ENCODE peak calls at places on chromosomes 7 and 10, in five cellular contexts. J, Z, A, C and B are unnamed samples.
A peak's percentile ranks its signal among the peaks of the same experiment; 100 is the strongest.

GRCh38 chr7:47087866-47088265 is 494.0 kb downstream of the TNS3 start:
- DNase-seq in J (no peak), Z (no peak), A (no peak), C (no peak), B (peak; percentile 57)

GRCh38 chr7:47347346-47347745 is 234.6 kb downstream of the TNS3 start:
- DNase-seq in J (no peak), Z (no peak), A (no peak), C (no peak), B (no peak)

GRCh38 chr10:52965938-52966401 is 193.4 kb upstream of the MBL2 start:
- DNase-seq in J (no peak), Z (no peak), A (no peak), C (peak; percentile 64), B (no peak)

GRCh38 chr7:32892521-32893224 is 1.1 kb upstream of the KBTBD2 start:
- DNase-seq in J (peak; percentile 65), Z (peak; percentile 16), A (peak; percentile 67), C (peak; percentile 69), B (peak; percentile 84)

GRCh38 chr7:2257651-2258050 is 15.6 kb downstream of the NUDT1 start:
- DNase-seq in J (no peak), Z (no peak), A (no peak), C (no peak), B (no peak)

GRCh38 chr7:135253851-135254815 is 20.5 kb downstream of the STRA8 start:
- DNase-seq in J (peak; percentile 65), Z (no peak), A (peak; percentile 57), C (no peak), B (peak; percentile 80)

GRCh38 chr10:99742240-99742639 is 10.2 kb downstream of the CUTC start:
- DNase-seq in J (no peak), Z (no peak), A (no peak), C (no peak), B (no peak)

GRCh38 chr7:30172451-30172850 is 37.7 kb downstream of the MTURN start:
- DNase-seq in J (no peak), Z (no peak), A (no peak), C (no peak), B (peak; percentile 95)

GRCh38 chr10:129161184-129161583 is 305.9 kb upstream of the MGMT start:
- DNase-seq in J (no peak), Z (no peak), A (no peak), C (peak; percentile 42), B (peak; percentile 40)

GRCh38 chr7:106062006-106062405 is 50.1 kb downstream of the SYPL1 start:
- DNase-seq in J (no peak), Z (no peak), A (no peak), C (no peak), B (peak; percentile 75)

GRCh38 chr7:20229652-20230500 is 12.7 kb upstream of the MACC1 start:
- DNase-seq in J (no peak), Z (no peak), A (no peak), C (no peak), B (peak; percentile 75)

GRCh38 chr7:17520941-17521340 is 222.5 kb downstream of the AHR start:
- DNase-seq in J (no peak), Z (no peak), A (no peak), C (no peak), B (no peak)

GRCh38 chr10:94439275-94439861 is 37.0 kb downstream of the TBC1D12 start:
- DNase-seq in J (no peak), Z (no peak), A (no peak), C (no peak), B (peak; percentile 2)

GRCh38 chr10:47225928-47226645 is 73.9 kb upstream of the GDF10 start:
- DNase-seq in J (no peak), Z (no peak), A (no peak), C (no peak), B (no peak)

GRCh38 chr7:130127404-130128395 is 57.4 kb downstream of the KLHDC10 start:
- DNase-seq in J (no peak), Z (no peak), A (no peak), C (no peak), B (no peak)

GRCh38 chr10:110176626-110177025 is 30.8 kb upstream of the MXI1 start:
- DNase-seq in J (no peak), Z (no peak), A (no peak), C (no peak), B (no peak)

GRCh38 chr10:114499630-114500190 is 95.4 kb upstream of the AFAP1L2 start:
- DNase-seq in J (no peak), Z (no peak), A (peak; percentile 92), C (no peak), B (peak; percentile 99)

GRCh38 chr7:127689194-127689772 is 37.3 kb downstream of the SND1 start:
- DNase-seq in J (no peak), Z (no peak), A (no peak), C (no peak), B (peak; percentile 80)

GRCh38 chr10:1050145-1050544 is 1.2 kb upstream of the IDI1 start:
- DNase-seq in J (no peak), Z (no peak), A (no peak), C (peak; percentile 50), B (peak; percentile 41)

GRCh38 chr7:149787428-149788299 is 14.3 kb upstream of the ZNF467 start:
- DNase-seq in J (no peak), Z (no peak), A (no peak), C (peak; percentile 60), B (no peak)

GRCh38 chr10:86222336-86222650 is 144.3 kb downstream of the GRID1 start:
- DNase-seq in J (peak; percentile 22), Z (no peak), A (no peak), C (no peak), B (no peak)

GRCh38 chr7:140326116-140326928 is 72.0 kb downstream of the SLC37A3 start:
- DNase-seq in J (peak; percentile 63), Z (peak; percentile 17), A (peak; percentile 88), C (peak; percentile 75), B (peak; percentile 60)

GRCh38 chr10:124185074-124185473 is 91.7 kb upstream of the CHST15 start:
- DNase-seq in J (no peak), Z (no peak), A (no peak), C (no peak), B (peak; percentile 88)

GRCh38 chr10:35643151-35643975 is 1.3 kb upstream of the FZD8 start:
- DNase-seq in J (peak; percentile 81), Z (no peak), A (peak; percentile 68), C (peak; percentile 81), B (peak; percentile 15)

GRCh38 chr7:100600222-100601038 is 1.7 kb upstream of the PCOLCE start:
- DNase-seq in J (no peak), Z (no peak), A (no peak), C (peak; percentile 11), B (no peak)

GRCh38 chr10:5547934-5548660 is 23.3 kb downstream of the CALML3 start:
- DNase-seq in J (peak; percentile 51), Z (no peak), A (no peak), C (no peak), B (peak; percentile 82)

GRCh38 chr7:24778543-24779282 is 21.4 kb upstream of the GSDME start:
- DNase-seq in J (no peak), Z (no peak), A (no peak), C (no peak), B (no peak)

GRCh38 chr10:44066856-44067255 is 318.0 kb downstream of the CXCL12 start:
- DNase-seq in J (no peak), Z (no peak), A (no peak), C (no peak), B (no peak)

GRCh38 chr7:142870575-142871259 is 14.8 kb downstream of the TRPV6 start:
- DNase-seq in J (no peak), Z (no peak), A (no peak), C (no peak), B (no peak)

GRCh38 chr10:26475448-26475847 is 37.3 kb downstream of the APBB1IP start:
- DNase-seq in J (no peak), Z (no peak), A (no peak), C (no peak), B (no peak)
- H3K36me3 ChIP-seq in J (no peaks in the 10 kb centered on the region), Z (peaks cover 4% of the 10 kb centered on the region), A (no peaks in the 10 kb centered on the region), C (no peaks in the 10 kb centered on the region), B (no peaks in the 10 kb centered on the region)

DNA sequence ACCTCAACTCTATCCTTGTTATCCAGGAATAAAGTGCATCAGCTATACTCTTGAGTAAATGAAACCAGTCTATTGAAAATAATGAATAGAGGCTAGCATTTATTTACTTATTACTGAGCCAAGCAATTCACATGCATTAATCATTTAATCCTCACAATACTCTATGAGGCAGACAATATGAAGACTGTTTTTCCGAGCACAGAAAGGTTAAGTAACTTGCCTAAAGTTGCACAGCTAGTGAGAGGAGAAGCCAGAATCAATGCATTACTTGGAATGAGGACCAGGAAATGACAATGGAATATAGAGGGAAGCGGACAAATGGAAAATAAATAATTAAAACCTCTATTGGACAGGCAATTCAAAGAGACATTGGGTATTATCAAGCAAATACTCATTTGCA is 207.6 kb upstream of the PRKCQ start:
- DNase-seq in J (no peak), Z (no peak), A (no peak), C (no peak), B (no peak)
- H3K36me3 ChIP-seq in J (no peaks in the 10 kb centered on the region), Z (no peaks in the 10 kb centered on the region), A (no peaks in the 10 kb centered on the region), C (no peaks in the 10 kb centered on the region), B (no peaks in the 10 kb centered on the region)

GRCh38 chr7:98935811-98936210 is 57.5 kb downstream of the TRRAP start:
- DNase-seq in J (no peak), Z (no peak), A (no peak), C (no peak), B (no peak)
- H3K36me3 ChIP-seq in J (peaks cover 96% of the 10 kb centered on the region), Z (peaks cover 53% of the 10 kb centered on the region), A (no peaks in the 10 kb centered on the region), C (peaks cover 22% of the 10 kb centered on the region), B (peaks cover 24% of the 10 kb centered on the region)

DNA sequence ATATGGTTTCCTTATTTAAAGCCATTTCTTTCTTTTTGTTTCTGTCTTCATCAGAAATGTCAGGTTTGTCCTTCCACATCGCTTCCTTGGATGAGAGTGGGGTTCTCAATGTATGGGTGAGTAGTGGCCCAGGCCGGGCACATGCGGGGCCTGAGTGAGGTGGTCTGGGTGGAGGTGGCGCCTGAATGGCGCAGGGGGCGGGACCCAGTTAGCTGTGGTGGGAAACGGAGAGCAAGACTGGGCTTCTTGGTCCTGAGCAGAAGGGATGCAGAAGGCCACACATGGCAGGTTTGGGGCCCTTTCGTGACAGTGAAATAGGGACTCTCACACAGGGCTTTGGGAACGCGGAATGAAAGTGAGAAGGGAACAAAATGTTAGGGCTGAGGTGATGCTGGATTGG is 70.0 kb downstream of the DYNC2I1 start:
- DNase-seq in J (no peak), Z (no peak), A (no peak), C (no peak), B (no peak)
- H3K36me3 ChIP-seq in J (peaks cover 20% of the 10 kb centered on the region), Z (peaks cover 22% of the 10 kb centered on the region), A (no peaks in the 10 kb centered on the region), C (no peaks in the 10 kb centered on the region), B (peaks cover 16% of the 10 kb centered on the region)

GRCh38 chr7:102004229-102004628 is 186.8 kb downstream of the CUX1 start:
- DNase-seq in J (no peak), Z (no peak), A (no peak), C (no peak), B (no peak)

GRCh38 chr7:102008535-102009262 is 191.3 kb downstream of the CUX1 start:
- DNase-seq in J (no peak), Z (no peak), A (peak; percentile 74), C (no peak), B (peak; percentile 92)

GRCh38 chr7:102006695-102007094 is 189.3 kb downstream of the CUX1 start:
- DNase-seq in J (no peak), Z (no peak), A (no peak), C (no peak), B (no peak)

GRCh38 chr7:102004831-102005230 is 187.4 kb downstream of the CUX1 start:
- DNase-seq in J (no peak), Z (no peak), A (no peak), C (no peak), B (no peak)

GRCh38 chr7:102005933-102006332 is 188.5 kb downstream of the CUX1 start:
- DNase-seq in J (no peak), Z (no peak), A (no peak), C (no peak), B (no peak)
- H3K36me3 ChIP-seq in J (no peaks in the 10 kb centered on the region), Z (no peaks in the 10 kb centered on the region), A (no peaks in the 10 kb centered on the region), C (no peaks in the 10 kb centered on the region), B (no peaks in the 10 kb centered on the region)